ENCODE peak calls at places on chromosomes 5 and 9, in five cellular contexts. D is activated CD4-positive, alpha-beta T cell treated with anti-CD3 and anti-CD28 coated beads for 24 hours; T is T-helper 2 cell; R is NCI-H82; Z is body of pancreas. N is an unnamed sample.

GRCh38 chr9:75027187-75028107 is 646 bp downstream of the CARNMT1 start:
- DNase-seq in D (peak; percentile 28), T (peak; percentile 17), R (peak; percentile 75), Z (peak; percentile 73), N (no peak)

GRCh38 chr9:88514247-88514646 is 20.7 kb upstream of the NXNL2 start:
- DNase-seq in D (no peak), T (no peak), R (no peak), Z (no peak), N (no peak)

GRCh38 chr5:142756576-142756975 is 13.6 kb upstream of the ARHGAP26 start:
- DNase-seq in D (no peak), T (no peak), R (peak; percentile 30), Z (no peak), N (no peak)

GRCh38 chr5:3594514-3595101 is 1.0 kb upstream of the IRX1 start:
- DNase-seq in D (no peak), T (no peak), R (peak; percentile 21), Z (no peak), N (no peak)

GRCh38 chr9:5587024-5587423 is 41.9 kb upstream of the RIC1 start:
- DNase-seq in D (peak; percentile 31), T (no peak), R (no peak), Z (no peak), N (no peak)

GRCh38 chr9:101387871-101388506 is 3.2 kb upstream of the BAAT start:
- DNase-seq in D (no peak), T (no peak), R (peak; percentile 64), Z (no peak), N (no peak)

GRCh38 chr9:123525957-123526356 is 170.0 kb downstream of the CRB2 start:
- DNase-seq in D (no peak), T (no peak), R (no peak), Z (no peak), N (no peak)

GRCh38 chr5:133249593-133249992 is 197.8 kb downstream of the HSPA4 start:
- DNase-seq in D (no peak), T (no peak), R (no peak), Z (no peak), N (no peak)

GRCh38 chr5:7474821-7475403 is 79.0 kb downstream of the ADCY2 start:
- DNase-seq in D (no peak), T (no peak), R (no peak), Z (no peak), N (no peak)

GRCh38 chr5:57780959-57781325 is 298.3 kb upstream of the ACTBL2 start:
- DNase-seq in D (no peak), T (no peak), R (no peak), Z (no peak), N (no peak)

GRCh38 chr9:127700594-127701255 is 6.1 kb upstream of the CFAP157 start:
- DNase-seq in D (no peak), T (no peak), R (no peak), Z (peak; percentile 58), N (no peak)

GRCh38 chr9:95772320-95773060 is 103.0 kb upstream of the ERCC6L2 start:
- DNase-seq in D (no peak), T (no peak), R (peak; percentile 51), Z (no peak), N (no peak)

GRCh38 chr5:36654598-36654997 is 48.2 kb downstream of the SLC1A3 start:
- DNase-seq in D (no peak), T (no peak), R (no peak), Z (no peak), N (no peak)

GRCh38 chr9:78899006-78899405 is 602.1 kb downstream of the PSAT1 start:
- DNase-seq in D (no peak), T (no peak), R (no peak), Z (no peak), N (no peak)

GRCh38 chr5:95124101-95124500 is 160.8 kb downstream of the MCTP1 start:
- DNase-seq in D (no peak), T (no peak), R (no peak), Z (no peak), N (no peak)

GRCh38 chr5:76850543-76851140 is 828 bp downstream of the S100Z start:
- DNase-seq in D (no peak), T (no peak), R (no peak), Z (no peak), N (no peak)

GRCh38 chr9:90393355-90394152 is 249.1 kb downstream of the DIRAS2 start:
- DNase-seq in D (no peak), T (no peak), R (no peak), Z (peak; percentile 17), N (no peak)

GRCh38 chr5:59618644-59619043 is 274.9 kb downstream of the PDE4D start:
- DNase-seq in D (no peak), T (no peak), R (no peak), Z (no peak), N (no peak)

GRCh38 chr5:37539459-37539858 is 160.3 kb downstream of the WDR70 start:
- DNase-seq in D (no peak), T (no peak), R (no peak), Z (no peak), N (no peak)

GRCh38 chr5:168468836-168469235 is 17.4 kb upstream of the RARS1 start:
- DNase-seq in D (no peak), T (no peak), R (no peak), Z (no peak), N (no peak)

GRCh38 chr9:137127301-137128157 is 11.4 kb upstream of the GRIN1 start:
- DNase-seq in D (no peak), T (no peak), R (no peak), Z (peak; percentile 77), N (no peak)

GRCh38 chr5:57386958-57387357 is 95.7 kb downstream of the ACTBL2 start:
- DNase-seq in D (no peak), T (no peak), R (no peak), Z (no peak), N (no peak)